ENCODE peak calls at places on chromosomes 1 and 21, in ten cellular contexts. X is GM12865, M is endodermal cell, L is GM23338, Q is left lung, N is HFF-Myc, S is heart right ventricle, U is GM12864, D is HL-60, V is fibroblast of pulmonary artery. R is an unnamed sample.

GRCh38 chr1:72241397-72241796 is 40.9 kb downstream of the NEGR1 start:
- DNase-seq in X (no peak), M (no peak), L (no peak), Q (no peak), N (no peak), S (no peak), U (no peak), D (no peak), V (peak), R (no peak)

GRCh38 chr1:161071886-161072371 is 2.2 kb upstream of the ARHGAP30 start:
- DNase-seq in X (peak), M (peak), L (peak), Q (peak), N (no peak), S (peak), U (peak), D (peak), V (peak), R (no peak)

GRCh38 chr1:59368007-59368670 is 71.2 kb downstream of the FGGY start:
- DNase-seq in X (no peak), M (no peak), L (no peak), Q (no peak), N (no peak), S (no peak), U (no peak), D (no peak), V (no peak), R (no peak)

GRCh38 chr1:75614455-75615379 is 3.8 kb upstream of the SLC44A5 start:
- DNase-seq in X (peak), M (peak), L (peak), Q (peak), N (no peak), S (peak), U (no peak), D (peak), V (peak), R (peak)

GRCh38 chr1:37430074-37430985 is 44.0 kb upstream of the ZC3H12A start:
- DNase-seq in X (no peak), M (no peak), L (no peak), Q (no peak), N (no peak), S (no peak), U (no peak), D (no peak), V (no peak), R (no peak)

GRCh38 chr1:233172201-233172600 is 123.3 kb downstream of the PCNX2 start:
- DNase-seq in X (no peak), M (no peak), L (peak), Q (no peak), N (no peak), S (no peak), U (no peak), D (peak), V (peak), R (peak)

GRCh38 chr21:44444286-44444931 is 10.9 kb upstream of the LRRC3 start:
- DNase-seq in X (no peak), M (peak), L (peak), Q (peak), N (no peak), S (peak), U (no peak), D (no peak), V (no peak), R (no peak)

GRCh38 chr1:109762039-109762585 is 1.6 kb downstream of the EPS8L3 start:
- DNase-seq in X (no peak), M (no peak), L (no peak), Q (no peak), N (no peak), S (no peak), U (no peak), D (no peak), V (no peak), R (no peak)

GRCh38 chr1:41359211-41360073 is 1.8 kb upstream of the FOXO6 start:
- DNase-seq in X (no peak), M (peak), L (no peak), Q (peak), N (no peak), S (no peak), U (no peak), D (no peak), V (peak), R (no peak)

GRCh38 chr21:16084776-16085364 is 355.1 kb downstream of the USP25 start:
- DNase-seq in X (no peak), M (no peak), L (no peak), Q (no peak), N (peak), S (peak), U (no peak), D (no peak), V (no peak), R (no peak)

GRCh38 chr21:16196521-16197208 is 466.9 kb downstream of the USP25 start:
- DNase-seq in X (no peak), M (no peak), L (no peak), Q (no peak), N (no peak), S (no peak), U (no peak), D (no peak), V (peak), R (no peak)

GRCh38 chr21:38039369-38039768 is 123.1 kb upstream of the KCNJ6 start:
- DNase-seq in X (no peak), M (no peak), L (no peak), Q (no peak), N (no peak), S (no peak), U (no peak), D (no peak), V (no peak), R (no peak)

GRCh38 chr1:230798187-230798484 is 50.9 kb downstream of the CAPN9 start:
- DNase-seq in X (no peak), M (no peak), L (no peak), Q (no peak), N (no peak), S (no peak), U (no peak), D (no peak), V (no peak), R (no peak)

GRCh38 chr1:243482237-243483022 is 226.6 kb downstream of the SDCCAG8 start:
- DNase-seq in X (no peak), M (peak), L (peak), Q (no peak), N (no peak), S (no peak), U (no peak), D (no peak), V (peak), R (peak)

GRCh38 chr1:155137129-155137528 is 1.5 kb downstream of the SLC50A1 start:
- DNase-seq in X (no peak), M (no peak), L (no peak), Q (no peak), N (no peak), S (no peak), U (no peak), D (no peak), V (no peak), R (no peak)
- H3K4me3 ChIP-seq in X (peak), M (peak), L (peak), Q (no peak), N (peak), S (peak), U (peak), D (no peak), V (peak), R (peak)

GRCh38 chr1:115069186-115069585 is 20.1 kb downstream of the TSPAN2 start:
- DNase-seq in X (no peak), M (no peak), L (no peak), Q (no peak), N (no peak), S (no peak), U (no peak), D (no peak), V (no peak), R (no peak)
- TF ChIP-seq CTCF in X (no peak), M (no peak), L (no peak), Q (no peak), N (no peak), S (no peak), U (no peak), D (no peak), V (no peak), R (no peak)

GRCh38 chr1:27391511-27392095 is 819 bp upstream of the GPR3 start:
- DNase-seq in X (no peak), M (peak), L (peak), Q (no peak), N (no peak), S (no peak), U (no peak), D (no peak), V (peak), R (peak)
- H3K4me3 ChIP-seq in X (peak), M (peak), L (peak), Q (no peak), N (peak), S (peak), U (peak), D (peak), V (peak), R (peak)

DNA sequence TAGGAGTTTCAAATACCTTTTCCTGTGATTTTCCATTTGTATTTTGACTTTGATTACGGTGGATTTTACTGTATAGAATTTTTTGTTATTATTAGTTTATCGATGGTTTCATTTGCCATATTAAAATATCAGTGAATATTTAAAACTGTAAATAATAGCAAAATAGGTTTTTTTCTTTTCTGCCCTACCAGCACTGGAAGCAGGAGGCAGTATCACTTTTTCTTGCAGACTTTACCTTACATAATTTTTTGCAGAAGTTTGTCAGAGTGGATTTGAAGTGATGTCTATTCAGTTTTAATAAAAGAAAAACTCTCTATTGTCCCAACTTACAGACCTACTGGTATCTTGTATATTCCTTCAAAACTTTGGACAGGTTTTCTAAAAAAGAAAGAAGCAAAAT is 213.6 kb downstream of the CENPF start:
- DNase-seq in X (no peak), M (no peak), L (no peak), Q (no peak), N (no peak), S (no peak), U (no peak), D (no peak), V (no peak), R (no peak)
- TF ChIP-seq CTCF in X (no peak), M (peak), L (peak), Q (no peak), N (no peak), S (no peak), U (no peak), D (no peak), V (peak), R (no peak)

DNA sequence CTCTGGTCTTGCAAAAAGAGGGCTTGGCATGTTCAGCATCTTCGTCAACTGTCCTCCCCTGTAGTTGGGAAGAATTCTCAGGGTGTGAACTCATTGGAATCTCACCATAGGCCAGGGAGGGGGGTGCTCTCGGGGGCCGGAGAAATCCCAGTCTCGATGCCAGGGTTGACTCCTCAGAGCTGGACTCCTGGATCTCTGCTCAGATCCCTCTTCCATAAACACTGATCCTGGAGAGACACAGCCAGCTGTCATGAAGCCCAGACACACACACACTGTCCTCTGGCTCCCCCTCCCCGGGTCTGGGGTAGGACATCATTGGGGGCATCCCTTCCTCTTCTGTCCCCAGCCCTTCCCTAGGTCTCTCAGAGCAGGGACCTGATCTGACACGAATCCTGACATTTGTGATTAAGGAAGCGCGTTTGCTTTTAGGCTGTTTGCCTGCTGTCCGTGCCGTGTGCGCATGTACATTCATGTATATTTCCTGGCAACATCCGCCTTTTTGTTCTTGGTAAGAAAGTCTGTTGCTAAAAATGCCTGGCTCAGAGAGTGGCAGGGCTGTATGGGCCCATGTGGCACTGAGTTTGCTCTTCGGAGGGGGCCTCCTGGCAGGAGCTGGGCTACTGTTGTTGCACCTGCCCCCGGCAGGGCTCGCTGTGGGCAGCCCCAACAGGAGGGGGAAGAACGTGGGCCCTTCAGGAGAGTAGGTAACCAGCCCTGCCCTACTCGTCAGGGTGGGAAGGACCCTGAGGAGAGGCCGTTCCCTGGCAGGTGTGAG is 45.4 kb upstream of the SELENON start:
- DNase-seq in X (no peak), M (no peak), L (peak), Q (peak), N (no peak), S (no peak), U (no peak), D (no peak), V (no peak), R (no peak)
- H3K4me3 ChIP-seq in X (no peak), M (no peak), L (no peak), Q (no peak), N (no peak), S (no peak), U (no peak), D (no peak), V (no peak), R (no peak)

DNA sequence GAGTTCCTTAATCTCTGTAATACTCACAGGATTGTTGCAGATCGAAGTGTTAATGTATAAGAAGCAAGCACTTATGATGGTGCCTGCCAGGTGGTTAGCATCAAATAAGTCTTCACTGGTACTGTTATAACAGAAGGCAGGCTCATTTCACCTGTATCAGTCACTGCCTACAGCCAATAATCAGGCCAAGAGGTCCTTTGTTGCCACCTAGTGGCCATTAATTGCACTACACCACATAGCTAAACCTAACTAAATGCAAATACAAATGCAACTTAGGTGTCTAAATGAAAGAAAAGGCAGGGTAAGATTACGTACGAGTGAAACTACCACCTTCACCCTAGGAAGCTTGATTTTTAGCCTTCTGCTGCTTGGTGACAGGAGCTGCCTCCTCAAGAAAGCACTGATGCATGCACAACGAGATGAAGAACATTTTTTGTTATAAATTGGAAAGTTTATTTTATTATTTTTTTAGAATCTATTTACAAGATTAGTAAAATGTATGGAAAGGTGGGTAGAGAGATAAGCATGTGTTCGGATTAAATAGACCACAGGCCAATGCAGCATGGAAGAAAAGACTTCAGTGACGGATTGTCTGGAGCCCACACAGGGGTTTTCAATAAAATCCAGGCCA is 334.8 kb upstream of the CAMK1G start:
- DNase-seq in X (peak), M (peak), L (peak), Q (no peak), N (peak), S (no peak), U (peak), D (peak), V (peak), R (peak)
- TF ChIP-seq CTCF in X (peak), M (peak), L (peak), Q (peak), N (peak), S (peak), U (peak), D (peak), V (peak), R (peak)

GRCh38 chr1:27935721-27936120 is 921 bp downstream of the SMPDL3B start:
- DNase-seq in X (no peak), M (no peak), L (no peak), Q (no peak), N (no peak), S (no peak), U (no peak), D (no peak), V (no peak), R (no peak)
- H3K4me3 ChIP-seq in X (no peak), M (peak), L (peak), Q (peak), N (no peak), S (no peak), U (no peak), D (no peak), V (no peak), R (no peak)

GRCh38 chr1:216193839-216194443 is 229.3 kb downstream of the USH2A start:
- DNase-seq in X (no peak), M (no peak), L (peak), Q (no peak), N (no peak), S (no peak), U (no peak), D (no peak), V (no peak), R (peak)
- TF ChIP-seq CTCF in X (peak), M (peak), L (peak), Q (no peak), N (peak), S (no peak), U (peak), D (no peak), V (no peak), R (peak)